ENCODE peak calls at places on chromosomes 11 and 22, in nine cellular contexts. C, N, O, X, U, R, W, J and P are unnamed samples.

GRCh38 chr11:119700536-119701346 is 28.3 kb downstream of the NECTIN1 start:
- DNase-seq in J (no peak), W (peak), C (no peak), R (no peak), O (peak), X (no peak), U (no peak), N (no peak), P (no peak)

GRCh38 chr11:84498016-84498415 is 1129.1 kb downstream of the DLG2 start:
- DNase-seq in X (no peak), W (no peak), U (no peak), R (peak), C (no peak), N (no peak), J (no peak), O (no peak), P (no peak)

GRCh38 chr11:96257036-96257435 is 86.0 kb downstream of the MAML2 start:
- DNase-seq in R (no peak), N (no peak), U (no peak), W (no peak), C (no peak), X (no peak), O (no peak), J (no peak), P (no peak)

GRCh38 chr22:38873469-38874411 is 1.7 kb upstream of the CBX6 start:
- DNase-seq in X (no peak), W (no peak), R (no peak), C (no peak), O (no peak), N (no peak), U (peak), J (no peak), P (no peak)

GRCh38 chr11:69352715-69353325 is 58.9 kb downstream of the MYEOV start:
- DNase-seq in W (peak), N (peak), O (no peak), U (no peak), R (peak), C (no peak), X (no peak), J (no peak), P (no peak)

GRCh38 chr22:23402275-23403151 is 177.6 kb downstream of the IGLL1 start:
- DNase-seq in O (peak), N (no peak), U (no peak), X (no peak), C (peak), W (peak), R (peak), J (peak), P (no peak)

GRCh38 chr11:109033627-109034340 is 368.9 kb downstream of the DDX10 start:
- DNase-seq in U (no peak), J (no peak), R (peak), W (no peak), C (no peak), N (peak), O (no peak), X (no peak), P (no peak)

GRCh38 chr22:26757496-26757895 is 100.1 kb downstream of the MIAT start:
- DNase-seq in R (no peak), U (no peak), O (no peak), W (no peak), X (no peak), C (no peak), J (no peak), N (no peak), P (no peak)

GRCh38 chr11:125064070-125064469 is 965 bp downstream of the SLC37A2 start:
- DNase-seq in U (no peak), R (no peak), C (no peak), N (no peak), J (no peak), W (no peak), X (no peak), O (no peak), P (no peak)
- H3K4me3 ChIP-seq in U (peak), R (peak), C (no peak), N (peak), J (peak), W (no peak), X (peak), O (peak), P (peak)

GRCh38 chr11:71127806-71128205 is 124.6 kb downstream of the SHANK2 start:
- DNase-seq in N (no peak), U (no peak), X (no peak), O (no peak), J (no peak), W (no peak), R (no peak), C (no peak), P (no peak)
- H3K4me3 ChIP-seq in N (no peak), U (no peak), X (no peak), O (no peak), J (no peak), W (no peak), R (no peak), C (no peak), P (no peak)

GRCh38 chr11:79412761-79413160 is 28.1 kb downstream of the TENM4 start:
- DNase-seq in R (no peak), C (no peak), W (no peak), U (no peak), O (no peak), J (no peak), X (no peak), N (no peak), P (no peak)

GRCh38 chr11:79415411-79415810 is 25.4 kb downstream of the TENM4 start:
- DNase-seq in J (no peak), X (no peak), W (no peak), U (no peak), O (no peak), R (no peak), N (no peak), C (no peak), P (no peak)

GRCh38 chr11:79415912-79416311 is 24.9 kb downstream of the TENM4 start:
- DNase-seq in U (no peak), W (no peak), N (no peak), O (no peak), C (no peak), R (no peak), J (no peak), X (no peak), P (no peak)

GRCh38 chr11:79413258-79413657 is 27.6 kb downstream of the TENM4 start:
- DNase-seq in J (peak), W (no peak), O (no peak), C (no peak), N (peak), U (no peak), X (peak), R (peak), P (peak)

DNA sequence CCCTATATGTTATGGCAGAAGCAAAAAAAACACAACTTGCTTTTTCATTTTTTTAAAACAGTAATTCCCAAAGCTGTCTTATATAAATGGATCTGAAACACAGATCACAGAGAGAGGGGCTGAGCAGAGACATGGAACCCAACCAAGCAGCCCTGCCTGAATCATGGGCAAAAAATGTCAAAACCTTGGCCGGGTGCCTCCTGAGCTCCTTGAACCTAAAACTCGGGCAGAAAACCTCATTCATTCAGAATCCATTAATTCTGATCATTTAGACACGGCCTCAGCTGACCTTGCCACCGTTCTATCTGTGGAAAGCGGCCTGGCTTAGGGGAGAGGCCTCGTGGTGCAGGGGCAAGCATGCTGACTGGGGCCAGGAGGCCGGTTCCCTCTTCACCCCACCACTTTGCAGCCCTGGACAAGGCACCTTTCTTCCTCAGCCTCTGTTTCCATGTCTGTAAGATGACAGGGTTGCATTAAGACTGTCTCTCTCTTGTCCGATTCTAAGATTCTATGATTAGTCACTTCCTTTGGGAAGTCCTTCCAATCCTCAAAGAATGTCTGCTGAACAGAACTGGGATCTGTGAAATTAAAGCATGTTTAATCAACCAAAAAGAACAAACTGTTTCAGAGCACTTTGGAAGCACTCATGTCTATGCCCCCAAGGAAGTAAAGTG is 26.0 kb downstream of the TENM4 start:
- DNase-seq in O (no peak), C (no peak), U (no peak), R (peak), N (no peak), X (no peak), J (no peak), W (no peak), P (no peak)
- H3K4me3 ChIP-seq in O (no peak), C (no peak), U (no peak), R (no peak), N (no peak), X (no peak), J (no peak), W (no peak), P (no peak)

DNA sequence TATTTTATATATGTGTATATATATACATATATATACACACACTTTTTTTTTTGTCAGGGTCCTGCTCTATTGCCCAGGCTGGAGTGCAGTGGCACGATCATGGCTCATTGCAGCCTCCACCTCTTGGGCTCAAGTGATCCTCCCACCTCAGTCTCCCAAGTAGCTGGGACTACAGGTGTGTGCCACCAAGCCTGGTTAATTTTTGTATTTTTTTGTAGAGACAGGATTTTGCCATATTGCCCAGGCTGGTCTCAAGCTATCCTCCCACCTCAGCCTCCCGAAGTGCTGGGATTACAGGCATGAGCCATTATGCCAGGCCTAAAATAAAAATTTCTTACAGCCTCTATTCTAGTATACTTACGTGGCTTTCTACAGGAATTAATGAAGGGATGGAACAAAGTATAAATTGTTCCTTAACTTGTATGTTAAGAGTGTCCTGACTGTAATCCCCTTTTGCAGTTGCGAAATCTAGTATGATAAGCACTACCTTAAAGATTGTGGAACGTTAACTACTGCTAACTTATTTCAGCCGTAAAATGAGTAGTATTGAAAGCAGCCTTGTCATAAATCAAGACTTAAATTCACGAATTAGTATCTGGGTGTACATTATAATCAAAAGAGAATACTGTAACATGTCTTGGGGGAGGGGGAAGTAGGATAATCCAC is 2.1 kb downstream of the TRAF6 start:
- DNase-seq in N (no peak), C (no peak), X (no peak), O (no peak), U (no peak), J (no peak), R (no peak), W (peak), P (no peak)
- H3K4me3 ChIP-seq in N (peak), C (no peak), X (peak), O (peak), U (peak), J (peak), R (peak), W (no peak), P (no peak)

GRCh38 chr11:62024975-62025374 is 57.5 kb upstream of the FTH1 start:
- DNase-seq in R (no peak), N (no peak), O (peak), X (no peak), U (no peak), C (no peak), J (no peak), W (no peak), P (no peak)
- H3K4me3 ChIP-seq in R (no peak), N (no peak), O (peak), X (peak), U (peak), C (no peak), J (no peak), W (no peak), P (no peak)

GRCh38 chr22:30306629-30307016 is 17.3 kb upstream of the CASTOR1 start:
- DNase-seq in X (no peak), C (no peak), O (no peak), R (no peak), N (no peak), J (no peak), U (no peak), W (no peak), P (no peak)
- H3K4me3 ChIP-seq in X (peak), C (no peak), O (no peak), R (no peak), N (no peak), J (no peak), U (peak), W (no peak), P (no peak)

GRCh38 chr11:61293869-61294716 is 1.0 kb downstream of the VWCE start:
- DNase-seq in X (peak), O (peak), R (peak), J (peak), W (peak), N (no peak), U (no peak), C (no peak), P (no peak)
- H3K4me3 ChIP-seq in X (peak), O (peak), R (peak), J (peak), W (no peak), N (peak), U (peak), C (peak), P (peak)

GRCh38 chr22:45757068-45757467 is 85.4 kb downstream of the ATXN10 start:
- DNase-seq in J (no peak), W (no peak), R (no peak), X (peak), U (no peak), N (peak), O (no peak), C (no peak), P (no peak)
- H3K4me3 ChIP-seq in J (no peak), W (no peak), R (no peak), X (no peak), U (no peak), N (no peak), O (no peak), C (no peak), P (no peak)